ENCODE peak calls at places on chromosomes 11 and 22, in five cellular contexts. Y, D, L, B and K are unnamed samples. For H3K4me1, the result is how much of the 10 kb centered on the place peaks cover.

GRCh38 chr11:125935629-125936199 is 10.1 kb upstream of the VSIG10L2 start:
- DNase-seq in B (no peak), D (no peak), L (no peak), Y (no peak), K (no peak)

GRCh38 chr22:25992331-25992730 is 176.9 kb upstream of the SEZ6L start:
- DNase-seq in L (no peak), Y (no peak), B (no peak), D (no peak), K (no peak)

GRCh38 chr11:78647986-78648875 is 73.6 kb upstream of the NARS2 start:
- DNase-seq in B (no peak), D (no peak), L (no peak), Y (no peak), K (no peak)

GRCh38 chr11:107591446-107592236 is 694 bp downstream of the ELMOD1 start:
- DNase-seq in Y (no peak), B (no peak), D (no peak), L (no peak), K (no peak)

GRCh38 chr11:131889760-131890620 is 519.6 kb downstream of the NTM start:
- DNase-seq in D (no peak), B (no peak), L (no peak), Y (no peak), K (no peak)

GRCh38 chr22:42991010-42991651 is 23.8 kb downstream of the PACSIN2 start:
- DNase-seq in Y (no peak), L (no peak), D (peak), B (no peak), K (no peak)

GRCh38 chr22:25645964-25646363 is 81.5 kb downstream of the GRK3 start:
- DNase-seq in D (no peak), B (no peak), L (no peak), Y (no peak), K (no peak)

GRCh38 chr11:14773755-14774154 is 118.3 kb downstream of the CYP2R1 start:
- DNase-seq in B (no peak), L (no peak), Y (no peak), D (no peak), K (no peak)

GRCh38 chr22:37501610-37502341 is 15.6 kb upstream of the MFNG start:
- DNase-seq in L (peak), Y (no peak), B (no peak), D (peak), K (peak)

GRCh38 chr22:47775686-47776085 is 1013.2 kb downstream of the TBC1D22A start:
- DNase-seq in L (no peak), Y (no peak), B (no peak), D (no peak), K (no peak)

GRCh38 chr22:49033616-49034015 is 794.1 kb downstream of the BRD1 start:
- DNase-seq in B (no peak), L (no peak), Y (no peak), D (no peak), K (no peak)

GRCh38 chr22:23105304-23105703 is 35.0 kb downstream of the GNAZ start:
- DNase-seq in B (no peak), Y (no peak), L (no peak), D (no peak), K (no peak)

GRCh38 chr22:23103199-23103954 is 33.1 kb downstream of the GNAZ start:
- DNase-seq in Y (no peak), L (no peak), D (no peak), B (no peak), K (no peak)

GRCh38 chr22:23102776-23103175 is 32.5 kb downstream of the GNAZ start:
- DNase-seq in B (no peak), Y (no peak), L (no peak), D (no peak), K (no peak)

GRCh38 chr22:23105919-23106853 is 35.6 kb downstream of the RSPH14 start:
- DNase-seq in B (no peak), D (peak), Y (no peak), L (no peak), K (no peak)

GRCh38 chr22:23104109-23104971 is 34.0 kb downstream of the GNAZ start:
- DNase-seq in Y (no peak), B (no peak), L (no peak), D (no peak), K (no peak)
- H3K4me1 ChIP-seq in Y (under half), B (under half), L (under half), D (under half), K (under half)

GRCh38 chr11:73184953-73185671 is 33.0 kb upstream of the P2RY2 start:
- DNase-seq in L (peak), Y (no peak), B (peak), D (peak), K (no peak)
- H3K4me1 ChIP-seq in L (under half), Y (under half), B (under half), D (under half), K (under half)

GRCh38 chr11:3891751-3892150 is 36.3 kb downstream of the STIM1 start:
- DNase-seq in B (no peak), L (no peak), Y (no peak), D (no peak), K (no peak)
- H3K4me1 ChIP-seq in B (under half), L (under half), Y (under half), D (under half), K (under half)

DNA sequence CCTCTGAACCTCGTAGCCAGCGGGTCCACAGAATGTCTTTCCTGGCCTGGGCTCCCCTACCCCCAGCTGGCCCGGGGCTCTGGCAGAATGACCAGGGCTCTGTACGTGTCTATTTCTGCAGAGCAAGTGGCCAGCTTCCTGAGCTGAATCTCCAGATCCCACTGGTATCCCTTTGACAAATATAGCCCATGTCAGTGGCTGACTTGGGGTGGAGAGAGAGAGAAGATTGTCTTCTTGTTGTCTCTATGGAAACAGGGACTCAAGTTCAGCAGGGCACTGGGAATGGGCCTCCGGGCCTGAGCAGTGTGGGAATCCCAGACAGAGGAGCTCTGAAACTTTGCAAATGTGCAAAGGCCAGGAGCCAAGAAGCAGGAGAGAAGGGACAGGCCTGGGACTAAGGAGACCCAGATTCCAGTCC is 33.9 kb downstream of the ANO1 start:
- DNase-seq in Y (no peak), B (no peak), L (no peak), D (no peak), K (no peak)
- H3K4me1 ChIP-seq in Y (under half), B (under half), L (under half), D (under half), K (under half)

GRCh38 chr22:50308597-50308935 is 1.1 kb upstream of the PLXNB2 start:
- DNase-seq in D (peak), Y (no peak), B (no peak), L (peak), K (no peak)

GRCh38 chr22:50309601-50309991 is 2.1 kb upstream of the PLXNB2 start:
- DNase-seq in Y (no peak), L (peak), D (no peak), B (no peak), K (no peak)

GRCh38 chr22:50308986-50309600 is 1.6 kb upstream of the PLXNB2 start:
- DNase-seq in Y (no peak), L (peak), D (no peak), B (no peak), K (no peak)

GRCh38 chr22:50306753-50307749 is at the start of gene PLXNB2:
- DNase-seq in D (peak), B (no peak), Y (no peak), L (peak), K (no peak)

DNA sequence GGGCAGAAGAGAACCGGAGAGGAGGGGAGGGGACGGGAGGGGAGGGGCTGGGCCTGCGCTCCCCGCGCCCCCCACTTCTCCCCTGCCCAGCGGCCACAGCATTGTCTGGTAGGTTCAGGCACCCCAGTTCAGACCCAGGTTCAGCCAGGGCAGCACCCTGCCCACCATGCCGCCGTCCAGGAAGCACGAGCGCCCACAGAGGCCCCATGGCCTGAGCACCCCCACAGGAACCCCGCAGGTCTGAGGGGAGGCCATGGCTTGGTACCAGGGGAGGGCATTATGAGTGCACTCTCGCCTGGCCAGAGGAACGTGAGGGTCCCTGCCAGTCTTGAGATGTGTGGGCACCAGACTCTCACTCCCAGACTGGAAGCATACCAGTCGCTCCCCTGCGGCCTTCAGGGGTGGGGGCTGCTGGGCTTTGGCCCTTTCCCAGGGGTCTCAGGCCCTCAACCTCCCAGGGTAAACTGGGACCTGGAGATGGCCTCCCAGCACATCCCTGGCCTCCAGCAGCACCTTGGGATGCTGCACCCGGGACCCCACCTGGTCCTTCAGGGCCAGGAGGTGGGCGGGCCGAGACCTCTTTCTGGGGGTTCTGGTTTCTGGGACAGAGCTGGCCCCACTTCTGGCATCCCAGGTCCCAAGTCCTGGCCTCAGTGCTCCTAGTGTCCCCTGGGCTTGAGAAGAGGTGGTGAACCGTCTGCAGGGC is 598 bp upstream of the PLXNB2 start:
- DNase-seq in Y (no peak), L (peak), D (no peak), B (no peak), K (no peak)
- H3K4me1 ChIP-seq in Y (under half), L (under half), D (under half), B (under half), K (half or more)